ENCODE peak calls at places on chromosomes 6 and 20, in four cellular contexts. S, T, W and F are unnamed samples.

GRCh38 chr6:45075246-45075645 is 252.9 kb upstream of the RUNX2 start:
- DNase-seq in W (peak; percentile 86), S (no peak), T (no peak), F (no peak)

GRCh38 chr6:116158641-116159040 is 32.7 kb upstream of the COL10A1 start:
- DNase-seq in T (no peak), W (peak; percentile 11), S (no peak), F (no peak)

GRCh38 chr20:25397081-25397480 is 6.4 kb upstream of the ABHD12 start:
- DNase-seq in W (no peak), S (no peak), T (no peak), F (no peak)

GRCh38 chr6:145336119-145336518 is 399.2 kb downstream of the EPM2A start:
- DNase-seq in T (no peak), W (no peak), S (no peak), F (no peak)

GRCh38 chr6:47477497-47478232 is at the start of gene CD2AP:
- DNase-seq in T (peak; percentile 86), W (peak; percentile 57), S (peak; percentile 84), F (peak; percentile 79)

GRCh38 chr20:54221383-54221782 is 13.5 kb downstream of the PFDN4 start:
- DNase-seq in S (no peak), W (no peak), T (no peak), F (no peak)

GRCh38 chr6:46044876-46045617 is 29.4 kb upstream of the CLIC5 start:
- DNase-seq in S (no peak), T (no peak), W (peak; percentile 79), F (no peak)

GRCh38 chr6:79544299-79544927 is 7.2 kb upstream of the LCA5 start:
- DNase-seq in S (no peak), W (peak; percentile 89), T (no peak), F (peak; percentile 39)

GRCh38 chr6:27575594-27576361 is 102.9 kb upstream of the ZNF184 start:
- DNase-seq in T (no peak), W (no peak), S (no peak), F (no peak)

GRCh38 chr6:52115145-52115741 is 27.8 kb upstream of the PKHD1 start:
- DNase-seq in S (no peak), W (no peak), T (no peak), F (no peak)

GRCh38 chr20:10626896-10627295 is 46.9 kb downstream of the JAG1 start:
- DNase-seq in S (no peak), T (no peak), W (no peak), F (no peak)

GRCh38 chr6:112018619-112019416 is 35.1 kb upstream of the CCN6 start:
- DNase-seq in W (no peak), T (no peak), S (peak; percentile 32), F (no peak)

GRCh38 chr6:37242042-37242428 is 15.5 kb upstream of the TBC1D22B start:
- DNase-seq in T (no peak), S (no peak), W (no peak), F (no peak)

GRCh38 chr20:57562541-57563465 is 1.9 kb downstream of the PCK1 start:
- DNase-seq in T (no peak), W (no peak), S (no peak), F (no peak)

GRCh38 chr20:51511861-51512619 is 30.5 kb downstream of the NFATC2 start:
- DNase-seq in S (no peak), W (no peak), T (no peak), F (no peak)

GRCh38 chr6:72894091-72894490 is 272.2 kb downstream of the KCNQ5 start:
- DNase-seq in T (no peak), W (no peak), S (no peak), F (no peak)

GRCh38 chr20:33915726-33916331 is 77.9 kb upstream of the RALY start:
- DNase-seq in W (no peak), S (peak; percentile 37), T (peak; percentile 38), F (no peak)

DNA sequence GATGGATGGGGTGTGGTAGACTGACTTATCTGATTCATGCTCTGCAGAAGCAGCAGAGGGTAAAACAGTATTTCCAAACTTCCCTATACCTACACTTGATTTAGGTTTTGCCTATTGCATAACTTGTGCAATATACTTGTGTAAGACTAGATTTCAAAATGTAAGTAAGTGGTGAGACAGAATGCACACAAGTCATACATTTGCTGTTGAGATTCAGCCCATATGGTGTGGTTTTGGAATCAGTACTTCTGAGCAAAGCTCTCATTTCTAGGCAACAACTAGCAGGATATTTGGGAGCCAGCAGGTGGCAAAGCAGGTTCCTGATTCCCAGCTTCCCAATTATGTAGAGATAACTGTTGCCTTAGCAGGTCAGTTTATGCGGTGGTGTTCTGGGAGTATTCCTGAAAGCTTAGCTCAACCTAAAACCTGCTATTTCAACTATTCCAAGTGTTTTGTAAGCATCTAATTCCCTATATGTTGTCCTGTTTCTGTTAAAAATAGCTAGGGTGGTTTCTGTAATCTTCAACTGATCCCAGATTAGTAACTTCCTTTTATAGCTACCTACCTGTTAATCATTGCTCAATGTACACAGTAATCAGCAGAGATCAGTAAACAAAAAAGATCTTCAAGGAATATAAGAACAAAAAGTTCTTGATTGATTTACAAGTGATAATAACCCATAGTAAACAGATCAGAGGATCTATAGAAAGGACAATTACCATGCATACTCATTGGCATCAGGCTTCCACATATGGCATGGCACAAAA is 8.5 kb upstream of the FABP7 start:
- DNase-seq in T (no peak), S (no peak), W (no peak), F (no peak)
- TF ChIP-seq CTCF in T (no peak), S (no peak), W (no peak), F (no peak)

GRCh38 chr6:130622142-130622541 is 205.1 kb upstream of the SMLR1 start:
- DNase-seq in T (no peak), S (no peak), W (no peak), F (no peak)
- TF ChIP-seq CTCF in T (no peak), S (no peak), W (no peak), F (no peak)

GRCh38 chr6:84777888-84778287 is 13.5 kb upstream of the TBX18 start:
- DNase-seq in T (no peak), W (no peak), S (no peak), F (no peak)
- TF ChIP-seq CTCF in T (no peak), W (no peak), S (no peak), F (no peak)

GRCh38 chr20:18790787-18791186 is 22.8 kb upstream of the SCP2D1 start:
- DNase-seq in S (no peak), T (no peak), W (no peak), F (no peak)

GRCh38 chr20:18795366-18795765 is 18.2 kb upstream of the SCP2D1 start:
- DNase-seq in S (no peak), W (no peak), T (no peak), F (no peak)

GRCh38 chr20:18796282-18796833 is 17.2 kb upstream of the SCP2D1 start:
- DNase-seq in W (no peak), S (no peak), T (no peak), F (no peak)

GRCh38 chr20:18794428-18794787 is 19.2 kb upstream of the SCP2D1 start:
- DNase-seq in T (no peak), S (no peak), W (no peak), F (no peak)

GRCh38 chr20:18793625-18794427 is 19.8 kb upstream of the SCP2D1 start:
- DNase-seq in S (peak; percentile 86), T (peak; percentile 80), W (peak; percentile 71), F (peak; percentile 93)
- TF ChIP-seq CTCF in S (no peak), T (no peak), W (no peak), F (peak; percentile 30)

GRCh38 chr6:160347259-160348208 is 644 bp upstream of the SLC22A3 start:
- DNase-seq in S (no peak), W (no peak), T (no peak), F (no peak)
- TF ChIP-seq CTCF in S (no peak), W (no peak), T (no peak), F (no peak)

DNA sequence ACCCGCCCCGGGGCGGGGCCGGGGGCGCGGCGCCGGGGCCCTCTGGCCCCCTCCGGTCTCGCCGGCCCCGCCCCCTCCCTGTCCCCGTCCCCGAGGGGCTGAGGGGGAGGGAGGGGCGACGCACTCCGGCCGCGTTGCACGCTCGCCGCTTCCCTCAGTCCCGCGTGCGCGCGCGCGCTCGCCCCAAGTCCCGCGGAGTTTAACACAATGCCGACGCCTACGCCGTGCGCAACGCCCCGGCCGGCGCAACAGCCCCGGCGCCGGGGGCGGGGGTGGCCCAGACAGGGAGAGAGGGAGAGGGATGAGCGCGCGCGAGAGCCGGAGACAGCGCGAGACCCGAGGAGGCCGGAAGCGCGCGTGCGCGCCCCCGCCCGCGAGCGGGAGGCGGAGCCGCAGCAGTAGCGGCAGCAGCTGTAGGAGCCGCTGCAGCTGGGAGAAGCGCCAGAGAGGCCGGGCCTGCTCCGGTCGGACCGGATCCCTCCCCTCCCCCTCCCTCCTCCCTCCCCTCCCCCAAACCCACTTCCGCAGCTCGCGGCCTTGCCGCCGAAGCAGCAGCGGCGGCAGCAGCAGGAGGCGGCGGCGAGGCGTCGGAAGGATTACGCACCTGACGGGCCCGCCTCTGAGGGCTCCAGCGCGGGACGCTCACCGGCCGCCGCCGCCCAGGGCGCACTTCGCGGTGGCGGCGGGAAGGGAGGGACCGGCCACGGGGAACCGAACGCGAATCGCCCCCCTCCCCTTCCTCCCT is 911 bp downstream of the ZBTB2 start:
- DNase-seq in S (peak; percentile 98), T (peak; percentile 99), W (peak; percentile 95), F (peak; percentile 91)
- TF ChIP-seq CTCF in S (peak; percentile 27), T (no peak), W (no peak), F (no peak)

DNA sequence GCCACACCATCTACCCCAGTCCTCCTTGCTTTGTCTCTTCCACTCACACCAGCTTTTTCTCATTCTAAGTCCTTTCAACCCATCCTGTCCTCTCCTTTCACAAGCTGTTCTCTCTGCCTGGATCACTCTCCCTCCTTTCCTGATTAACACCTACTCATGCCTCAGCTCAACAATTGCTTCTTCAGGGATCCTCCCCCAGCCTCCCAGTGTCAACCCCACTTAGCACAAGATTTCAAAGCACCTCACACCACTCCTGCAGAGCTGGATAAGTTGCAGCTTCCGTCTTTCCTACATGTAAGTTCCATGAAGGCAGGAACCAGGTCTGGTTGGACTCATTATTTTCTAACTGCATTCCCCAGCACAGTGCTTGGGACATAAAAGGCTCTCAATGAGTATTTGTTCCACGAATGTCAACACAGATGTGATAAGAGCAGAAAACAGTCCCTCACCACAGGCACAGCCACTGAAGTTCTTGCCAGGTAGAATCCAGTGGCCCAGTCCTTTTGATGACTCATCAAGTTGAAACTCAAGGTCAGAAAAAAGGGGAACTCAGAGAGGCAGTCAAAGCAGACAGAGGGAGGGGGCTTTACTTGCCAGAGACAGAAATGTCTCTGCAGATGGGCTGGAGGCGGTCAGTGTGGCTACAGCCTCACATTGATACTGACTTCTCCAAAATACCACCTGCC is 193.4 kb upstream of the PRDM1 start:
- DNase-seq in T (no peak), S (no peak), W (no peak), F (peak; percentile 80)
- TF ChIP-seq CTCF in T (no peak), S (no peak), W (no peak), F (no peak)

GRCh38 chr6:33823806-33824205 is 20.0 kb upstream of the MLN start:
- DNase-seq in S (no peak), W (no peak), T (no peak), F (no peak)

GRCh38 chr6:33820243-33820642 is 16.4 kb upstream of the MLN start:
- DNase-seq in S (no peak), T (no peak), W (no peak), F (no peak)

GRCh38 chr6:33820784-33821183 is 17.0 kb upstream of the MLN start:
- DNase-seq in W (no peak), T (no peak), S (no peak), F (no peak)

GRCh38 chr6:33824461-33825154 is 20.8 kb upstream of the MLN start:
- DNase-seq in W (no peak), S (no peak), T (no peak), F (no peak)

GRCh38 chr6:33822575-33823395 is 19.0 kb upstream of the MLN start:
- DNase-seq in W (no peak), S (no peak), T (no peak), F (no peak)
- TF ChIP-seq CTCF in W (peak; percentile 45), S (no peak), T (no peak), F (peak; percentile 41)